ENCODE peak calls at places on chromosomes 1 and 21, in nine cellular contexts. I, Y, H, O, U, F, Q, E and C are unnamed samples.

GRCh38 chr1:98001764-98002163 is 80.9 kb upstream of the DPYD start:
- DNase-seq in I (no peak), Y (no peak), H (no peak), O (no peak), U (peak; percentile 39), F (no peak), Q (no peak), E (no peak), C (no peak)

GRCh38 chr1:42419449-42419848 is 36.4 kb downstream of the ZMYND12 start:
- DNase-seq in I (no peak), Y (no peak), H (peak; percentile 45), O (peak; percentile 4), U (peak; percentile 47), F (peak; percentile 30), Q (no peak), E (no peak), C (no peak)

GRCh38 chr21:32256873-32257620 is 21.8 kb downstream of the MIS18A start:
- DNase-seq in I (no peak), Y (no peak), H (peak; percentile 67), O (peak; percentile 85), U (peak; percentile 98), F (no peak), Q (no peak), E (peak; percentile 84), C (no peak)

GRCh38 chr21:33836408-33836807 is 79.2 kb downstream of the ATP5PO start:
- DNase-seq in I (no peak), Y (no peak), H (no peak), O (no peak), U (no peak), F (no peak), Q (no peak), E (peak; percentile 40), C (no peak)

GRCh38 chr1:102535829-102536505 is 539.2 kb upstream of the OLFM3 start:
- DNase-seq in I (no peak), Y (no peak), H (no peak), O (no peak), U (no peak), F (no peak), Q (no peak), E (no peak), C (no peak)

GRCh38 chr21:27643326-27643725 is 676.4 kb upstream of the ADAMTS5 start:
- DNase-seq in I (no peak), Y (no peak), H (no peak), O (no peak), U (no peak), F (no peak), Q (no peak), E (no peak), C (no peak)

GRCh38 chr21:16279658-16280581 is 550.1 kb downstream of the USP25 start:
- DNase-seq in I (no peak), Y (no peak), H (peak; percentile 45), O (peak; percentile 71), U (peak; percentile 69), F (no peak), Q (no peak), E (peak; percentile 31), C (no peak)

GRCh38 chr1:31796707-31797106 is 19.1 kb downstream of the SPOCD1 start:
- DNase-seq in I (no peak), Y (no peak), H (no peak), O (peak; percentile 14), U (no peak), F (no peak), Q (no peak), E (peak; percentile 16), C (no peak)

GRCh38 chr1:61244114-61244513 is 161.8 kb downstream of the NFIA start:
- DNase-seq in I (no peak), Y (peak; percentile 43), H (no peak), O (peak; percentile 76), U (peak; percentile 75), F (no peak), Q (no peak), E (no peak), C (no peak)

GRCh38 chr1:151542710-151543129 is 2.6 kb downstream of the TUFT1 start:
- DNase-seq in I (no peak), Y (no peak), H (no peak), O (peak; percentile 94), U (peak; percentile 56), F (no peak), Q (no peak), E (no peak), C (no peak)

GRCh38 chr1:183632964-183633363 is 2.6 kb downstream of the ARPC5 start:
- DNase-seq in I (no peak), Y (peak; percentile 49), H (no peak), O (no peak), U (no peak), F (no peak), Q (no peak), E (no peak), C (no peak)

GRCh38 chr1:49356594-49356993 is 579.9 kb upstream of the BEND5 start:
- DNase-seq in I (no peak), Y (no peak), H (no peak), O (no peak), U (no peak), F (no peak), Q (no peak), E (no peak), C (no peak)

GRCh38 chr21:31136891-31137290 is 98.6 kb upstream of the KRTAP19-8 start:
- DNase-seq in I (no peak), Y (no peak), H (no peak), O (peak; percentile 61), U (peak; percentile 82), F (no peak), Q (no peak), E (no peak), C (no peak)

GRCh38 chr1:185317886-185318310 is 855 bp upstream of the IVNS1ABP start:
- DNase-seq in I (peak; percentile 81), Y (peak; percentile 90), H (no peak), O (no peak), U (peak; percentile 17), F (peak; percentile 18), Q (peak; percentile 63), E (no peak), C (peak; percentile 81)

GRCh38 chr1:219582310-219582709 is 30.6 kb downstream of the ZC3H11B start:
- DNase-seq in I (no peak), Y (no peak), H (no peak), O (peak; percentile 78), U (peak; percentile 42), F (no peak), Q (no peak), E (no peak), C (no peak)

GRCh38 chr1:12528021-12528852 is 89.8 kb downstream of the DHRS3 start:
- DNase-seq in I (no peak), Y (no peak), H (no peak), O (peak; percentile 39), U (peak; percentile 76), F (no peak), Q (no peak), E (peak; percentile 91), C (no peak)

GRCh38 chr1:58882322-58882951 is 98.6 kb upstream of the JUN start:
- DNase-seq in I (no peak), Y (no peak), H (no peak), O (no peak), U (no peak), F (no peak), Q (no peak), E (no peak), C (no peak)

GRCh38 chr21:46641656-46642055 is 6.2 kb downstream of the PRMT2 start:
- DNase-seq in I (no peak), Y (no peak), H (no peak), O (no peak), U (no peak), F (no peak), Q (no peak), E (no peak), C (no peak)

GRCh38 chr21:21898801-21899200 is 900.6 kb downstream of the NCAM2 start:
- DNase-seq in I (no peak), Y (no peak), H (no peak), O (no peak), U (no peak), F (no peak), Q (no peak), E (no peak), C (no peak)

GRCh38 chr1:34898220-34898820 is 31.1 kb downstream of the DLGAP3 start:
- DNase-seq in I (no peak), Y (peak; percentile 8), H (no peak), O (no peak), U (peak; percentile 21), F (no peak), Q (no peak), E (no peak), C (no peak)

GRCh38 chr1:83839566-83840173 is 159.3 kb downstream of the TTLL7 start:
- DNase-seq in I (no peak), Y (no peak), H (no peak), O (no peak), U (peak; percentile 29), F (no peak), Q (no peak), E (no peak), C (no peak)

GRCh38 chr1:4600615-4601460 is 53.6 kb upstream of the AJAP1 start:
- DNase-seq in I (no peak), Y (no peak), H (no peak), O (no peak), U (no peak), F (no peak), Q (no peak), E (no peak), C (no peak)

GRCh38 chr21:33259428-33259827 is 6.7 kb upstream of the IL10RB start:
- DNase-seq in I (no peak), Y (no peak), H (no peak), O (no peak), U (no peak), F (no peak), Q (no peak), E (no peak), C (no peak)

GRCh38 chr1:25167269-25168192 is 64.8 kb downstream of the SYF2 start:
- DNase-seq in I (no peak), Y (no peak), H (peak; percentile 50), O (no peak), U (no peak), F (no peak), Q (no peak), E (no peak), C (no peak)

GRCh38 chr1:230251644-230252191 is 174.4 kb downstream of the PGBD5 start:
- DNase-seq in I (no peak), Y (no peak), H (no peak), O (no peak), U (no peak), F (no peak), Q (no peak), E (no peak), C (no peak)

GRCh38 chr1:185238447-185238846 is 78.6 kb downstream of the IVNS1ABP start:
- DNase-seq in I (no peak), Y (no peak), H (no peak), O (peak; percentile 9), U (peak; percentile 48), F (no peak), Q (no peak), E (no peak), C (no peak)

GRCh38 chr1:67019600-67020136 is 34.3 kb downstream of the SLC35D1 start:
- DNase-seq in I (no peak), Y (no peak), H (no peak), O (peak; percentile 99), U (peak; percentile 69), F (no peak), Q (no peak), E (no peak), C (no peak)

GRCh38 chr1:244628719-244629299 is 24.1 kb upstream of the DESI2 start:
- DNase-seq in I (no peak), Y (no peak), H (no peak), O (no peak), U (peak; percentile 3), F (no peak), Q (no peak), E (no peak), C (no peak)

GRCh38 chr21:20996421-20997307 is 1.5 kb upstream of the NCAM2 start:
- DNase-seq in I (no peak), Y (no peak), H (no peak), O (peak; percentile 70), U (peak; percentile 41), F (no peak), Q (no peak), E (no peak), C (no peak)

GRCh38 chr21:28823464-28823863 is 169.2 kb downstream of the LTN1 start:
- DNase-seq in I (no peak), Y (no peak), H (no peak), O (no peak), U (no peak), F (no peak), Q (no peak), E (no peak), C (no peak)

GRCh38 chr21:25934771-25935224 is 200.0 kb downstream of the GABPA start:
- DNase-seq in I (peak; percentile 19), Y (peak; percentile 49), H (no peak), O (peak; percentile 98), U (peak; percentile 94), F (no peak), Q (no peak), E (peak; percentile 87), C (peak; percentile 45)